ENCODE peak calls at places on chromosome 9, in ten cellular contexts. One of them, this sample, is unnamed.

GRCh38 chr9:87592554-87593394 is 95.1 kb downstream of the DAPK1 start:
- DNase-seq in adipocyte: peak
- DNase-seq in Right ventricle myocardium superior: peak
- DNase-seq in activated CD4-positive, alpha-beta T cell treated with anti-CD3 and anti-CD28 coated beads, Interleukin-2, amount 10 ng/mL, durations not matched to agents 7 days and 5 days: no peak
- DNase-seq in heart right ventricle: peak
- DNase-seq in activated T-cell treated with anti-CD3 and anti-CD28 coated beads, Interleukin-2, amount 50 U/mL, for 48 hours: no peak
- DNase-seq in kidney: peak
- DNase-seq in neural crest cell: no peak
- DNase-seq in nephron progenitor cell: no peak
- DNase-seq in HFFc6: peak
- DNase-seq in this sample: no peak

GRCh38 chr9:4174781-4175180 is 125.1 kb downstream of the GLIS3 start:
- DNase-seq in adipocyte: no peak
- DNase-seq in heart right ventricle: no peak
- DNase-seq in HFFc6: no peak
- DNase-seq in neural crest cell: no peak
- DNase-seq in activated CD4-positive, alpha-beta T cell treated with anti-CD3 and anti-CD28 coated beads, Interleukin-2, amount 10 ng/mL, durations not matched to agents 7 days and 5 days: no peak
- DNase-seq in kidney: no peak
- DNase-seq in Right ventricle myocardium superior: no peak
- DNase-seq in activated T-cell treated with anti-CD3 and anti-CD28 coated beads, Interleukin-2, amount 50 U/mL, for 48 hours: no peak
- DNase-seq in nephron progenitor cell: no peak
- DNase-seq in this sample: no peak

GRCh38 chr9:108053555-108054061 is 564.0 kb upstream of the KLF4 start:
- DNase-seq in activated CD4-positive, alpha-beta T cell treated with anti-CD3 and anti-CD28 coated beads, Interleukin-2, amount 10 ng/mL, durations not matched to agents 7 days and 5 days: no peak
- DNase-seq in heart right ventricle: peak
- DNase-seq in Right ventricle myocardium superior: peak
- DNase-seq in HFFc6: peak
- DNase-seq in nephron progenitor cell: no peak
- DNase-seq in neural crest cell: no peak
- DNase-seq in kidney: peak
- DNase-seq in activated T-cell treated with anti-CD3 and anti-CD28 coated beads, Interleukin-2, amount 50 U/mL, for 48 hours: no peak
- DNase-seq in adipocyte: peak
- DNase-seq in this sample: no peak

GRCh38 chr9:76109953-76110352 is 219.5 kb downstream of the PCSK5 start:
- DNase-seq in neural crest cell: no peak
- DNase-seq in activated CD4-positive, alpha-beta T cell treated with anti-CD3 and anti-CD28 coated beads, Interleukin-2, amount 10 ng/mL, durations not matched to agents 7 days and 5 days: no peak
- DNase-seq in kidney: no peak
- DNase-seq in Right ventricle myocardium superior: no peak
- DNase-seq in adipocyte: peak
- DNase-seq in heart right ventricle: no peak
- DNase-seq in activated T-cell treated with anti-CD3 and anti-CD28 coated beads, Interleukin-2, amount 50 U/mL, for 48 hours: no peak
- DNase-seq in nephron progenitor cell: peak
- DNase-seq in HFFc6: no peak
- DNase-seq in this sample: no peak

GRCh38 chr9:27154923-27155322 is 45.9 kb downstream of the TEK start:
- DNase-seq in kidney: no peak
- DNase-seq in nephron progenitor cell: no peak
- DNase-seq in adipocyte: peak
- DNase-seq in activated T-cell treated with anti-CD3 and anti-CD28 coated beads, Interleukin-2, amount 50 U/mL, for 48 hours: no peak
- DNase-seq in HFFc6: peak
- DNase-seq in Right ventricle myocardium superior: no peak
- DNase-seq in heart right ventricle: no peak
- DNase-seq in activated CD4-positive, alpha-beta T cell treated with anti-CD3 and anti-CD28 coated beads, Interleukin-2, amount 10 ng/mL, durations not matched to agents 7 days and 5 days: no peak
- DNase-seq in neural crest cell: no peak
- DNase-seq in this sample: no peak

GRCh38 chr9:33676746-33677505 is 118.4 kb upstream of the PRSS3 start:
- DNase-seq in nephron progenitor cell: peak
- DNase-seq in heart right ventricle: peak
- DNase-seq in activated T-cell treated with anti-CD3 and anti-CD28 coated beads, Interleukin-2, amount 50 U/mL, for 48 hours: peak
- DNase-seq in neural crest cell: peak
- DNase-seq in kidney: peak
- DNase-seq in activated CD4-positive, alpha-beta T cell treated with anti-CD3 and anti-CD28 coated beads, Interleukin-2, amount 10 ng/mL, durations not matched to agents 7 days and 5 days: peak
- DNase-seq in adipocyte: peak
- DNase-seq in HFFc6: no peak
- DNase-seq in Right ventricle myocardium superior: peak
- DNase-seq in this sample: peak

GRCh38 chr9:88574993-88575392 is 40.0 kb downstream of the NXNL2 start:
- DNase-seq in activated T-cell treated with anti-CD3 and anti-CD28 coated beads, Interleukin-2, amount 50 U/mL, for 48 hours: no peak
- DNase-seq in neural crest cell: no peak
- DNase-seq in adipocyte: peak
- DNase-seq in nephron progenitor cell: no peak
- DNase-seq in HFFc6: peak
- DNase-seq in kidney: no peak
- DNase-seq in heart right ventricle: no peak
- DNase-seq in Right ventricle myocardium superior: no peak
- DNase-seq in activated CD4-positive, alpha-beta T cell treated with anti-CD3 and anti-CD28 coated beads, Interleukin-2, amount 10 ng/mL, durations not matched to agents 7 days and 5 days: no peak
- DNase-seq in this sample: no peak

GRCh38 chr9:86336058-86336457 is 18.2 kb downstream of the TUT7 start:
- DNase-seq in kidney: no peak
- DNase-seq in Right ventricle myocardium superior: no peak
- DNase-seq in activated CD4-positive, alpha-beta T cell treated with anti-CD3 and anti-CD28 coated beads, Interleukin-2, amount 10 ng/mL, durations not matched to agents 7 days and 5 days: no peak
- DNase-seq in nephron progenitor cell: no peak
- DNase-seq in neural crest cell: no peak
- DNase-seq in adipocyte: no peak
- DNase-seq in HFFc6: no peak
- DNase-seq in activated T-cell treated with anti-CD3 and anti-CD28 coated beads, Interleukin-2, amount 50 U/mL, for 48 hours: no peak
- DNase-seq in heart right ventricle: no peak
- DNase-seq in this sample: no peak

GRCh38 chr9:113911850-113912249 is 35.7 kb downstream of the ZNF618 start:
- DNase-seq in nephron progenitor cell: no peak
- DNase-seq in neural crest cell: no peak
- DNase-seq in adipocyte: no peak
- DNase-seq in kidney: no peak
- DNase-seq in activated CD4-positive, alpha-beta T cell treated with anti-CD3 and anti-CD28 coated beads, Interleukin-2, amount 10 ng/mL, durations not matched to agents 7 days and 5 days: no peak
- DNase-seq in HFFc6: no peak
- DNase-seq in heart right ventricle: no peak
- DNase-seq in activated T-cell treated with anti-CD3 and anti-CD28 coated beads, Interleukin-2, amount 50 U/mL, for 48 hours: no peak
- DNase-seq in Right ventricle myocardium superior: no peak
- DNase-seq in this sample: no peak

GRCh38 chr9:71001780-71002386 is 119.5 kb downstream of the TRPM3 start:
- DNase-seq in activated T-cell treated with anti-CD3 and anti-CD28 coated beads, Interleukin-2, amount 50 U/mL, for 48 hours: no peak
- DNase-seq in nephron progenitor cell: peak
- DNase-seq in heart right ventricle: peak
- DNase-seq in HFFc6: peak
- DNase-seq in activated CD4-positive, alpha-beta T cell treated with anti-CD3 and anti-CD28 coated beads, Interleukin-2, amount 10 ng/mL, durations not matched to agents 7 days and 5 days: peak
- DNase-seq in Right ventricle myocardium superior: no peak
- DNase-seq in kidney: no peak
- DNase-seq in neural crest cell: no peak
- DNase-seq in adipocyte: peak
- DNase-seq in this sample: peak

GRCh38 chr9:7186175-7186574 is 428.4 kb downstream of the KDM4C start:
- DNase-seq in heart right ventricle: no peak
- DNase-seq in activated T-cell treated with anti-CD3 and anti-CD28 coated beads, Interleukin-2, amount 50 U/mL, for 48 hours: peak
- DNase-seq in nephron progenitor cell: no peak
- DNase-seq in Right ventricle myocardium superior: no peak
- DNase-seq in kidney: no peak
- DNase-seq in activated CD4-positive, alpha-beta T cell treated with anti-CD3 and anti-CD28 coated beads, Interleukin-2, amount 10 ng/mL, durations not matched to agents 7 days and 5 days: peak
- DNase-seq in HFFc6: peak
- DNase-seq in neural crest cell: no peak
- DNase-seq in adipocyte: no peak
- DNase-seq in this sample: no peak